ENCODE peak calls at places on chromosomes 16 and 17, in six cellular contexts. K is A172; F is brain microvascular endothelial cell; N is activated naive CD8-positive, alpha-beta T cell treated with anti-CD3 and anti-CD28 coated beads, Interleukin-2, amount 10 ng/mL, durations not matched to agents 7 days and 5 days; X is NCI-H1092 treated with DMSO at 0.1 percent for 48 hours; S is NCI-H1436. T is an unnamed sample.

GRCh38 chr17:2853111-2853721 is 57.0 kb downstream of the RAP1GAP2 start:
- DNase-seq in X (no peak), F (peak), K (peak), N (peak), S (peak), T (peak)

GRCh38 chr17:44693609-44694008 is 4.0 kb upstream of the CCDC43 start:
- DNase-seq in F (no peak), N (no peak), X (no peak), K (no peak), S (no peak), T (no peak)

GRCh38 chr16:17082126-17082882 is 388.5 kb downstream of the XYLT1 start:
- DNase-seq in X (no peak), N (no peak), F (no peak), S (no peak), K (no peak), T (no peak)

GRCh38 chr17:18247613-18248001 is 10.9 kb downstream of the FLII start:
- DNase-seq in F (no peak), K (no peak), S (no peak), X (no peak), N (no peak), T (no peak)

GRCh38 chr16:87060026-87060986 is 256.9 kb downstream of the C16orf95 start:
- DNase-seq in K (peak), S (no peak), F (peak), X (no peak), N (no peak), T (no peak)

GRCh38 chr17:80881321-80881720 is 110.3 kb upstream of the CHMP6 start:
- DNase-seq in K (no peak), N (no peak), X (no peak), F (no peak), S (no peak), T (no peak)

GRCh38 chr17:83143817-83144231 is 64.4 kb downstream of the METRNL start:
- DNase-seq in S (no peak), N (no peak), K (no peak), X (no peak), F (no peak), T (no peak)

GRCh38 chr16:79173101-79173500 is 427.4 kb downstream of the MAF start:
- DNase-seq in F (no peak), S (no peak), K (no peak), X (no peak), N (no peak), T (no peak)

GRCh38 chr17:39867084-39867890 is 715 bp upstream of the ZPBP2 start:
- DNase-seq in S (no peak), F (no peak), X (no peak), N (no peak), K (no peak), T (no peak)

GRCh38 chr17:19299214-19299747 is 62.1 kb downstream of the EPN2 start:
- DNase-seq in K (no peak), S (no peak), X (no peak), N (no peak), F (no peak), T (no peak)

GRCh38 chr16:2529961-2530628 is 1.1 kb downstream of the CEMP1 start:
- DNase-seq in X (no peak), F (no peak), S (no peak), K (no peak), N (no peak), T (no peak)

GRCh38 chr17:81394831-81395599 is at the start of gene BAHCC1:
- DNase-seq in S (peak), N (peak), K (peak), F (peak), X (peak), T (peak)

GRCh38 chr17:48179071-48179945 is 71.7 kb downstream of the SNX11 start:
- DNase-seq in X (no peak), K (no peak), S (no peak), F (no peak), N (no peak), T (no peak)

GRCh38 chr16:61042736-61043135 is 993.5 kb downstream of the CDH8 start:
- DNase-seq in K (no peak), S (no peak), N (no peak), X (no peak), F (no peak), T (peak)

GRCh38 chr17:58956997-58957724 is 149.5 kb downstream of the TRIM37 start:
- DNase-seq in X (no peak), F (peak), S (no peak), N (no peak), K (peak), T (no peak)